ENCODE peak calls at places on chromosomes 4 and X, in eight cellular contexts. H is hypothalamus; B is caudate nucleus; E is Caco-2; U is HT1080; X is stimulated activated naive CD4-positive, alpha-beta T cell; A is NCI-H69; M is NB4. S is an unnamed sample.

GRCh38 chrX:139776614-139777013 is 68.6 kb upstream of the MCF2 start:
- DNase-seq in H (no peak), B (no peak), E (no peak), U (no peak), X (no peak), A (no peak), M (no peak), S (no peak)

GRCh38 chr4:102627831-102628523 is 126.8 kb downstream of the NFKB1 start:
- DNase-seq in H (no peak), B (no peak), E (no peak), U (peak; percentile 97), X (no peak), A (peak; percentile 14), M (peak; percentile 10), S (no peak)

GRCh38 chrX:25020391-25021131 is 4.8 kb upstream of the ARX start:
- DNase-seq in H (no peak), B (no peak), E (no peak), U (no peak), X (no peak), A (peak; percentile 91), M (peak; percentile 42), S (no peak)

GRCh38 chr4:146165840-146166239 is 9.7 kb upstream of the LSM6 start:
- DNase-seq in H (no peak), B (no peak), E (no peak), U (peak; percentile 85), X (no peak), A (no peak), M (no peak), S (no peak)

GRCh38 chrX:39642071-39642470 is 455.7 kb downstream of the BCOR start:
- DNase-seq in H (no peak), B (no peak), E (no peak), U (no peak), X (no peak), A (peak; percentile 22), M (no peak), S (no peak)

GRCh38 chr4:71389149-71389840 is 50.5 kb downstream of the SLC4A4 start:
- DNase-seq in H (no peak), B (no peak), E (no peak), U (no peak), X (no peak), A (no peak), M (no peak), S (no peak)

GRCh38 chrX:1244164-1245076 is 24.2 kb upstream of the CSF2RA start:
- DNase-seq in H (no peak), B (no peak), E (peak; percentile 36), U (no peak), X (no peak), A (no peak), M (peak; percentile 63), S (no peak)

GRCh38 chrX:153773741-153774575 is 6.9 kb upstream of the SRPK3 start:
- DNase-seq in H (no peak), B (no peak), E (no peak), U (no peak), X (no peak), A (no peak), M (no peak), S (no peak)

GRCh38 chr4:76016383-76016782 is 6.9 kb downstream of the CXCL10 start:
- DNase-seq in H (no peak), B (no peak), E (peak; percentile 76), U (peak; percentile 28), X (no peak), A (peak; percentile 10), M (no peak), S (peak; percentile 36)

GRCh38 chr4:154743683-154744340 is at the start of gene LRAT:
- DNase-seq in H (peak; percentile 28), B (peak; percentile 17), E (peak; percentile 72), U (no peak), X (peak; percentile 10), A (peak; percentile 53), M (no peak), S (no peak)

GRCh38 chr4:38190717-38191178 is 230.6 kb downstream of the PTTG2 start:
- DNase-seq in H (no peak), B (no peak), E (no peak), U (peak; percentile 83), X (no peak), A (peak; percentile 67), M (no peak), S (peak; percentile 24)

GRCh38 chr4:15353207-15353606 is 74.6 kb upstream of the C1QTNF7 start:
- DNase-seq in H (no peak), B (no peak), E (no peak), U (no peak), X (no peak), A (no peak), M (no peak), S (no peak)

GRCh38 chr4:156321203-156321602 is 367.5 kb upstream of the CTSO start:
- DNase-seq in H (no peak), B (no peak), E (no peak), U (peak; percentile 88), X (no peak), A (no peak), M (no peak), S (no peak)

GRCh38 chr4:147360301-147360700 is 120.6 kb upstream of the EDNRA start:
- DNase-seq in H (no peak), B (no peak), E (no peak), U (peak; percentile 70), X (no peak), A (no peak), M (no peak), S (no peak)

GRCh38 chr4:125283702-125284279 is 31.0 kb upstream of the FAT4 start:
- DNase-seq in H (no peak), B (no peak), E (no peak), U (peak; percentile 6), X (no peak), A (peak; percentile 34), M (peak; percentile 41), S (no peak)

GRCh38 chrX:19912-20571 is 261.1 kb upstream of the PLCXD1 start:
- DNase-seq in H (no peak), B (no peak), E (no peak), U (peak; percentile 0), X (no peak), A (no peak), M (peak; percentile 28), S (no peak)

GRCh38 chr4:8101213-8101781 is 57.3 kb downstream of the ABLIM2 start:
- DNase-seq in H (no peak), B (no peak), E (peak; percentile 51), U (peak; percentile 31), X (no peak), A (no peak), M (no peak), S (no peak)

GRCh38 chr4:85486425-85487101 is 11.6 kb downstream of the ARHGAP24 start:
- DNase-seq in H (no peak), B (no peak), E (no peak), U (no peak), X (no peak), A (peak; percentile 74), M (peak; percentile 6), S (no peak)

GRCh38 chr4:40439519-40439918 is 104.4 kb downstream of the CHRNA9 start:
- DNase-seq in H (no peak), B (no peak), E (no peak), U (no peak), X (no peak), A (no peak), M (no peak), S (no peak)

GRCh38 chr4:128768373-128768996 is 41.0 kb upstream of the JADE1 start:
- DNase-seq in H (no peak), B (no peak), E (no peak), U (no peak), X (no peak), A (no peak), M (no peak), S (no peak)

GRCh38 chr4:77699731-77700210 is 94.2 kb downstream of the CXCL13 start:
- DNase-seq in H (no peak), B (no peak), E (peak; percentile 71), U (peak; percentile 83), X (no peak), A (peak; percentile 82), M (no peak), S (no peak)

GRCh38 chr4:6001965-6002833 is 16.0 kb downstream of the C4orf50 start:
- DNase-seq in H (no peak), B (no peak), E (no peak), U (no peak), X (no peak), A (no peak), M (no peak), S (no peak)

GRCh38 chr4:167032876-167033275 is 201.4 kb downstream of the SPOCK3 start:
- DNase-seq in H (no peak), B (no peak), E (no peak), U (no peak), X (no peak), A (peak; percentile 82), M (no peak), S (no peak)

S was measured in posterior cingulate gyrus.